ENCODE peak calls at places on chromosomes 2 and 18, in six cellular contexts. Z is endodermal cell, M is K562, I is WTC11, O is GOT3, Q is cardiac fibroblast. R is an unnamed sample.

GRCh38 chr18:55522011-55522410 is 66.0 kb downstream of the TCF4 start:
- DNase-seq in Z (peak), M (peak), I (peak), O (no peak), Q (peak), R (no peak)

GRCh38 chr18:37481491-37481890 is 84.1 kb downstream of the CELF4 start:
- DNase-seq in Z (no peak), M (no peak), I (no peak), O (no peak), Q (no peak), R (no peak)

GRCh38 chr2:100742884-100743283 is 77.1 kb upstream of the NPAS2 start:
- DNase-seq in Z (no peak), M (no peak), I (no peak), O (no peak), Q (peak), R (no peak)

GRCh38 chr2:237060518-237061312 is 25.0 kb upstream of the COPS8 start:
- DNase-seq in Z (peak), M (peak), I (peak), O (no peak), Q (peak), R (peak)

GRCh38 chr2:47208852-47209606 is 53.9 kb upstream of the STPG4 start:
- DNase-seq in Z (no peak), M (no peak), I (no peak), O (no peak), Q (peak), R (no peak)

GRCh38 chr18:48767090-48767670 is 183.6 kb downstream of the SMAD7 start:
- DNase-seq in Z (no peak), M (no peak), I (no peak), O (no peak), Q (peak), R (no peak)

GRCh38 chr2:28257182-28257581 is 135.5 kb upstream of the FOSL2 start:
- DNase-seq in Z (no peak), M (no peak), I (no peak), O (no peak), Q (no peak), R (no peak)

GRCh38 chr2:218448934-218449333 is 30.0 kb downstream of the VIL1 start:
- DNase-seq in Z (no peak), M (peak), I (no peak), O (no peak), Q (no peak), R (no peak)

GRCh38 chr18:50686409-50686808 is 126.5 kb downstream of the MAPK4 start:
- DNase-seq in Z (no peak), M (no peak), I (no peak), O (no peak), Q (no peak), R (no peak)

GRCh38 chr2:203758841-203759691 is 52.6 kb downstream of the CD28 start:
- DNase-seq in Z (no peak), M (no peak), I (no peak), O (no peak), Q (no peak), R (no peak)

GRCh38 chr2:17056236-17056635 is 390.6 kb upstream of the CYRIA start:
- DNase-seq in Z (no peak), M (no peak), I (peak), O (no peak), Q (no peak), R (no peak)

GRCh38 chr2:70515938-70516337 is 37.7 kb downstream of the TGFA start:
- DNase-seq in Z (peak), M (no peak), I (no peak), O (no peak), Q (no peak), R (no peak)

GRCh38 chr18:8952796-8953760 is 149.4 kb upstream of the NDUFV2 start:
- DNase-seq in Z (no peak), M (no peak), I (no peak), O (no peak), Q (peak), R (no peak)

GRCh38 chr2:236343400-236344161 is 79.4 kb upstream of the ASB18 start:
- DNase-seq in Z (peak), M (peak), I (peak), O (no peak), Q (peak), R (no peak)

GRCh38 chr2:212667751-212668316 is 129.2 kb upstream of the ERBB4 start:
- DNase-seq in Z (no peak), M (no peak), I (no peak), O (no peak), Q (no peak), R (no peak)

R was measured in GM06990.